ENCODE peak calls at places on chromosomes 6 and 20, in nine cellular contexts. T, Q, G, N, J, F, A, O and S are unnamed samples.

GRCh38 chr6:36129889-36130671 is at the start of gene MAPK13:
- DNase-seq in A (no peak), Q (peak; percentile 29), T (peak; percentile 66), O (peak; percentile 90), J (no peak), F (peak; percentile 11), N (peak; percentile 20), G (peak; percentile 43), S (no peak)

GRCh38 chr6:105835373-105835772 is 250.8 kb upstream of the PRDM1 start:
- DNase-seq in F (peak; percentile 28), A (no peak), G (no peak), Q (peak; percentile 3), O (no peak), T (peak; percentile 20), N (no peak), J (no peak), S (no peak)

GRCh38 chr6:137863126-137863996 is 3.7 kb upstream of the TNFAIP3 start:
- DNase-seq in N (no peak), G (no peak), F (no peak), A (no peak), J (no peak), O (no peak), Q (peak; percentile 83), T (peak; percentile 49), S (no peak)

GRCh38 chr20:5030348-5031205 is 29.3 kb upstream of the SLC23A2 start:
- DNase-seq in G (no peak), T (no peak), Q (no peak), F (no peak), J (no peak), N (no peak), A (no peak), O (peak; percentile 17), S (no peak)

GRCh38 chr6:145374566-145374965 is 360.8 kb downstream of the EPM2A start:
- DNase-seq in J (no peak), F (no peak), N (no peak), T (no peak), G (no peak), O (no peak), A (no peak), Q (no peak), S (no peak)

GRCh38 chr6:155033021-155033801 is 38.1 kb downstream of the TIAM2 start:
- DNase-seq in T (no peak), A (no peak), J (no peak), N (no peak), O (no peak), G (no peak), Q (no peak), F (no peak), S (no peak)

GRCh38 chr20:61322151-61322860 is 70.2 kb downstream of the CDH4 start:
- DNase-seq in G (no peak), O (peak; percentile 53), Q (no peak), T (no peak), N (no peak), J (no peak), F (no peak), A (no peak), S (no peak)

GRCh38 chr6:149166324-149166723 is 151.2 kb upstream of the TAB2 start:
- DNase-seq in F (no peak), A (no peak), O (no peak), J (no peak), Q (peak; percentile 34), G (no peak), T (no peak), N (no peak), S (no peak)

GRCh38 chr6:137864812-137865508 is 2.1 kb upstream of the TNFAIP3 start:
- DNase-seq in O (no peak), A (no peak), N (no peak), J (no peak), Q (no peak), F (no peak), T (no peak), G (no peak), S (no peak)

GRCh38 chr6:124676033-124676432 is 286.2 kb upstream of the RNF217 start:
- DNase-seq in N (no peak), J (no peak), O (no peak), T (peak; percentile 87), G (no peak), F (peak; percentile 97), Q (peak; percentile 61), A (no peak), S (no peak)

GRCh38 chr6:56361812-56362211 is 114.4 kb upstream of the COL21A1 start:
- DNase-seq in Q (peak; percentile 61), A (no peak), F (no peak), O (peak; percentile 70), J (no peak), T (peak; percentile 61), G (no peak), N (no peak), S (no peak)

GRCh38 chr6:28965706-28966105 is 39.4 kb downstream of the ZNF311 start:
- DNase-seq in J (no peak), T (no peak), N (no peak), O (no peak), Q (no peak), A (no peak), G (no peak), F (no peak), S (no peak)

GRCh38 chr6:144007779-144008500 is at the start of gene PLAGL1:
- DNase-seq in T (peak; percentile 68), O (peak; percentile 83), G (no peak), A (no peak), J (peak; percentile 86), F (peak; percentile 65), N (no peak), Q (peak; percentile 79), S (no peak)